ENCODE peak calls at places on chromosomes 13 and 19, in four cellular contexts. Q, K, J and O are unnamed samples.
A peak's percentile ranks its signal among the peaks of the same experiment; 100 is the strongest.

GRCh38 chr13:59477011-59477410 is 686.7 kb downstream of the DIAPH3 start:
- DNase-seq in Q (no peak), K (no peak), J (no peak), O (peak; percentile 3)

GRCh38 chr19:4474504-4475136 is 2.5 kb downstream of the HDGFL2 start:
- DNase-seq in Q (no peak), K (peak; percentile 54), J (peak; percentile 87), O (peak; percentile 56)

GRCh38 chr13:48626077-48626449 is 27.7 kb upstream of the CYSLTR2 start:
- DNase-seq in Q (no peak), K (no peak), J (no peak), O (no peak)

GRCh38 chr13:114027046-114027760 is 53.3 kb upstream of the C13orf46 start:
- DNase-seq in Q (no peak), K (no peak), J (no peak), O (no peak)

GRCh38 chr19:12864143-12864542 is 17.1 kb downstream of the DNASE2 start:
- DNase-seq in Q (no peak), K (no peak), J (no peak), O (no peak)

GRCh38 chr13:22944378-22944777 is 236.4 kb upstream of the SGCG start:
- DNase-seq in Q (no peak), K (no peak), J (no peak), O (no peak)

GRCh38 chr19:58170860-58171259 is 12.0 kb upstream of the ZNF274 start:
- DNase-seq in Q (no peak), K (peak; percentile 58), J (no peak), O (no peak)

GRCh38 chr13:26962671-26963070 is 202.1 kb upstream of the GPR12 start:
- DNase-seq in Q (no peak), K (no peak), J (no peak), O (no peak)

GRCh38 chr19:397321-397720 is 11.6 kb downstream of the C2CD4C start:
- DNase-seq in Q (no peak), K (no peak), J (no peak), O (no peak)

GRCh38 chr13:113744197-113745000 is 14.6 kb upstream of the TMEM255B start:
- DNase-seq in Q (no peak), K (no peak), J (no peak), O (no peak)

GRCh38 chr19:8137425-8137824 is 12.0 kb downstream of the FBN3 start:
- DNase-seq in Q (no peak), K (no peak), J (no peak), O (no peak)

GRCh38 chr13:106357198-106357597 is 178.3 kb downstream of the EFNB2 start:
- DNase-seq in Q (no peak), K (peak; percentile 35), J (no peak), O (no peak)

GRCh38 chr19:54677217-54677616 is 14.4 kb downstream of the LILRB4 start:
- DNase-seq in Q (no peak), K (no peak), J (no peak), O (no peak)

GRCh38 chr13:107205318-107206112 is 637.6 kb upstream of the ARGLU1 start:
- DNase-seq in Q (no peak), K (peak; percentile 19), J (peak; percentile 58), O (peak; percentile 65)

GRCh38 chr19:30785728-30786127 is 413.5 kb downstream of the ZNF536 start:
- DNase-seq in Q (no peak), K (no peak), J (no peak), O (no peak)

GRCh38 chr13:97499181-97499580 is 65.2 kb downstream of the RAP2A start:
- DNase-seq in Q (no peak), K (no peak), J (no peak), O (no peak)

GRCh38 chr13:110471833-110472162 is 89.7 kb downstream of the RAB20 start:
- DNase-seq in Q (no peak), K (no peak), J (peak; percentile 89), O (peak; percentile 65)

GRCh38 chr19:54728167-54728566 is 3.9 kb downstream of the KIR3DL3 start:
- DNase-seq in Q (no peak), K (no peak), J (no peak), O (no peak)

GRCh38 chr13:105518086-105518485 is 1017.4 kb downstream of the EFNB2 start:
- DNase-seq in Q (no peak), K (no peak), J (no peak), O (no peak)

GRCh38 chr13:35770756-35771291 is 294.3 kb upstream of the MAB21L1 start:
- DNase-seq in Q (no peak), K (no peak), J (no peak), O (no peak)

GRCh38 chr19:1357695-1358094 is 26.0 kb upstream of the NDUFS7 start:
- DNase-seq in Q (no peak), K (no peak), J (no peak), O (no peak)

GRCh38 chr13:39108746-39109145 is 70.5 kb downstream of the NHLRC3 start:
- DNase-seq in Q (no peak), K (no peak), J (no peak), O (no peak)

GRCh38 chr13:110722971-110723370 is 9.5 kb downstream of the ING1 start:
- DNase-seq in Q (no peak), K (no peak), J (no peak), O (no peak)

GRCh38 chr19:3585301-3586123 is at the start of gene GIPC3:
- DNase-seq in Q (no peak), K (no peak), J (no peak), O (no peak)

GRCh38 chr13:111202745-111203144 is 87.6 kb downstream of the ARHGEF7 start:
- DNase-seq in Q (peak; percentile 88), K (no peak), J (peak; percentile 79), O (peak; percentile 51)

GRCh38 chr19:7596191-7596937 is 701 bp downstream of the CAMSAP3 start:
- DNase-seq in Q (no peak), K (no peak), J (peak; percentile 45), O (peak; percentile 22)

GRCh38 chr19:35471946-35472345 is 18.3 kb downstream of the KRTDAP start:
- DNase-seq in Q (no peak), K (no peak), J (no peak), O (no peak)

GRCh38 chr13:29587645-29588044 is 7.8 kb downstream of the SLC7A1 start:
- DNase-seq in Q (no peak), K (peak; percentile 42), J (no peak), O (no peak)

GRCh38 chr13:106619688-106620555 is 52.0 kb upstream of the ARGLU1 start:
- DNase-seq in Q (peak; percentile 21), K (peak; percentile 49), J (peak; percentile 49), O (peak; percentile 35)

GRCh38 chr13:47005761-47006414 is 109.0 kb upstream of the HTR2A start:
- DNase-seq in Q (no peak), K (no peak), J (no peak), O (no peak)

GRCh38 chr13:27960362-27961226 is 8.5 kb downstream of the CDX2 start:
- DNase-seq in Q (no peak), K (peak; percentile 50), J (peak; percentile 75), O (peak; percentile 62)

DNA sequence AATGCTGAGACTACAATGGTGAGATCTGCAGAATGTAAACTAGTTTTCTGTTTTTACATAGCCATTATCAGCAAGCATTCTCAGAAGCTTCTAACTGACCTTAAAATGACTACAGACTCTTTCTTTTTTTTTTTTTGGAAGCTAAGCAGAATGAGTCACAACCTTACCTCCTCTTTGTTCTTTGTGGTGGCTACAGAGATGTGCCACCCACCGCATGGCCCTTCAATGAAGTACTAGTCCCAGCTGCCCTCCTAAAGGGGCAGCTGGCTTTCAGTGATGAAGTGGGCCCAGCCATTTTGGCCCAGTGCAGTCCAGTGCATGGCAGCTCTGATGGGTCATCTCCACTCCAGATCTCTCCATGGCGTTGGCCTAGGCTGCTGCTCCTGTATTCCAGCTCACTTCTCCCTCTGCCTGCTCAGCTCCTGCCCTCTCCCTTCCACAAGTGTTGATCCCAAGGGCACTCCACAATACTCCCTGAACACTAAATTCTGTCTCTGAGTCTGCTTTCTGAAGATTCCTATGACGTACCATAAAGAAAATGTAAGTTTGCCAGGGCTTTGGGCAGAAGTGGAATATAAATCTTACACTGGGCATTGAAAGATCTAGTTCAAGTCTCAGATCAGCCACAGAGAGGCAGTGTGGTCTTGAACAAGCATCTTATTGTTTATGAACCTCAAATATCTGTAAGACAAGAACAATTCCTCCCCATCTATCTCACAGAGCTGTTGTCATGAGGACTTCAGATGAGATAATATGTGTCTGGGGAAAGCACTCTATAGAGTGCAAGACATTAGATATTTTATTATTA is 85.6 kb downstream of the RXFP2 start:
- DNase-seq in Q (no peak), K (no peak), J (peak; percentile 15), O (no peak)
- TF ChIP-seq CTCF in Q (no peak), K (peak; percentile 7), J (peak; percentile 39), O (no peak)

GRCh38 chr19:46979103-46979769 is 40.4 kb upstream of the NPAS1 start:
- DNase-seq in Q (no peak), K (no peak), J (no peak), O (no peak)
- TF ChIP-seq CTCF in Q (peak; percentile 8), K (no peak), J (no peak), O (no peak)

GRCh38 chr13:102772042-102772425 is 1.6 kb downstream of the TEX30 start:
- DNase-seq in Q (no peak), K (no peak), J (no peak), O (no peak)

GRCh38 chr13:102770435-102770834 is 3.2 kb downstream of the TEX30 start:
- DNase-seq in Q (no peak), K (no peak), J (no peak), O (no peak)

GRCh38 chr13:102771298-102772041 is 2.1 kb downstream of the TEX30 start:
- DNase-seq in Q (no peak), K (no peak), J (no peak), O (no peak)

GRCh38 chr13:102768914-102769313 is 4.7 kb downstream of the TEX30 start:
- DNase-seq in Q (no peak), K (no peak), J (no peak), O (no peak)

GRCh38 chr13:102769679-102770078 is 3.9 kb downstream of the TEX30 start:
- DNase-seq in Q (no peak), K (peak; percentile 11), J (no peak), O (no peak)
- TF ChIP-seq CTCF in Q (no peak), K (no peak), J (peak; percentile 6), O (no peak)

GRCh38 chr19:11225172-11225571 is 14.2 kb upstream of the ANGPTL8 start:
- DNase-seq in Q (no peak), K (no peak), J (no peak), O (no peak)

GRCh38 chr19:11224429-11224828 is 15.0 kb upstream of the ANGPTL8 start:
- DNase-seq in Q (no peak), K (no peak), J (no peak), O (no peak)

GRCh38 chr19:11225815-11226214 is 13.6 kb upstream of the ANGPTL8 start:
- DNase-seq in Q (no peak), K (no peak), J (no peak), O (no peak)

GRCh38 chr19:11226716-11227166 is 12.7 kb upstream of the ANGPTL8 start:
- DNase-seq in Q (no peak), K (no peak), J (no peak), O (no peak)

DNA sequence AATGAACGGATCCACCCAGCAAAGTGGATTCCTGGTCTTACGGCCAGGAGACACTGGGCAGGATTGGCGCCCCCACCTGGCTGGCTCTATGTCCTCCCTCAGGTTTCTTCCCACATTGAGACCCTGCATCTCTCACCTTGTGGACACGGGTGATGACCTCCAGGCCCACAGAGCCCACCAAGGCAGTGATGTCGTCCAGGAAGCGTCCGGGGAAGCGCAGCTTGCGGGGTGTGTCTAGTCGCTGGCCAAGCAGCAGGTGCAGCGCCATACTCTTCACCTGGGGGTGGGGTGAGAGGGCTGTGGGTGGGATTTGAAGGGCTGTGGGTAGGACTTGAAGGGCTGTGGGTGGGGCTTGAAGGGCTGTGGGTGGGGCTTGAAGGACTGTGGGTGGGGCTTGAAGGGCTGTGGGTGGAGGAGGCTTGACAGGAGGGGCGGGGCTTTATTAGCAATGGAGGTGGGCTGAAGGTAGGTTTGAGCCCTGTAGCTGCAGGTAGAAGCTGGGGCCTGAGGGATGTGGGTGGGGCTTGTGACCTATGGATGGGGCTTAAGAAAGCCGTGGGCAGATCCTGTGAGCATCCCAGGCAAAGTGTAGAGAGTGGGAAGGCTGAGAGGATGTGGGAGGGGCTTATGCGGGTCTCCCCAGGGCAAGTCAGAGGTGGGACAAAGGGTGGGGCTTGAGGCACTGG is 12.1 kb upstream of the ANGPTL8 start:
- DNase-seq in Q (no peak), K (no peak), J (no peak), O (peak; percentile 41)
- TF ChIP-seq CTCF in Q (peak; percentile 33), K (peak; percentile 13), J (no peak), O (no peak)